ENCODE peak calls at places on chromosome 2, in seven cellular contexts. C is NAMALWA, B is cardiac muscle cell, V is brain microvascular endothelial cell, S is endothelial cell of umbilical vein, Q is GM20000, J is amniotic epithelial cell. P is an unnamed sample.

GRCh38 chr2:42147641-42148274 is 21.4 kb upstream of the EML4 start:
- DNase-seq in J (peak), S (peak), V (no peak), Q (no peak), C (no peak), B (no peak), P (no peak)

GRCh38 chr2:17615728-17616351 is 75.3 kb downstream of the VSNL1 start:
- DNase-seq in B (no peak), J (no peak), S (no peak), C (no peak), Q (no peak), V (peak), P (no peak)

GRCh38 chr2:237688081-237688480 is 60.7 kb downstream of the LRRFIP1 start:
- DNase-seq in Q (no peak), V (no peak), S (no peak), C (no peak), J (no peak), B (no peak), P (no peak)

GRCh38 chr2:45009303-45009927 is at the start of gene SIX2:
- DNase-seq in V (peak), Q (peak), S (peak), C (no peak), B (peak), J (peak), P (no peak)

GRCh38 chr2:152894051-152894450 is 175.6 kb downstream of the ARL6IP6 start:
- DNase-seq in S (no peak), Q (no peak), B (no peak), J (no peak), V (no peak), C (no peak), P (no peak)

GRCh38 chr2:38181802-38182517 is 106.0 kb upstream of the CYP1B1 start:
- DNase-seq in V (no peak), B (no peak), J (no peak), Q (no peak), C (no peak), S (no peak), P (no peak)

GRCh38 chr2:173258704-173259103 is 96.0 kb upstream of the CDCA7 start:
- DNase-seq in J (no peak), V (no peak), S (no peak), Q (no peak), C (no peak), B (no peak), P (no peak)

GRCh38 chr2:109185338-109185737 is 56.3 kb downstream of the SH3RF3 start:
- DNase-seq in C (no peak), B (no peak), S (peak), J (peak), Q (no peak), V (no peak), P (no peak)

GRCh38 chr2:170882758-170883157 is 46.3 kb upstream of the GORASP2 start:
- DNase-seq in S (no peak), V (no peak), Q (no peak), J (no peak), B (no peak), C (no peak), P (no peak)

GRCh38 chr2:212711851-212712250 is 173.2 kb upstream of the ERBB4 start:
- DNase-seq in C (no peak), V (peak), B (no peak), Q (no peak), S (no peak), J (peak), P (no peak)

GRCh38 chr2:172299741-172300140 is 127.6 kb upstream of the ITGA6 start:
- DNase-seq in S (peak), C (no peak), V (peak), J (peak), Q (no peak), B (no peak), P (no peak)

GRCh38 chr2:86079981-86080911 is 25.4 kb downstream of the POLR1A start:
- DNase-seq in B (peak), J (peak), Q (peak), V (peak), C (peak), S (peak), P (peak)

GRCh38 chr2:63159262-63159661 is 108.6 kb downstream of the OTX1 start:
- DNase-seq in Q (no peak), C (no peak), J (no peak), B (no peak), V (no peak), S (no peak), P (no peak)

GRCh38 chr2:111678651-111679050 is 205.3 kb downstream of the ANAPC1 start:
- DNase-seq in S (no peak), C (no peak), Q (no peak), B (no peak), J (peak), V (no peak), P (no peak)

P was measured in spleen.